ENCODE peak calls at places on chromosome 20, in eight cellular contexts. F is myocyte, B is NCI-H1105, C is foreskin fibroblast, V is H54, X is upper lobe of right lung, Q is NCI-H1092 treated with DMSO at 0.1 percent for 48 hours, D is ACHN. S is an unnamed sample.

GRCh38 chr20:25587536-25587935 is 2.2 kb upstream of the NINL start:
- DNase-seq in F (no peak), B (no peak), C (peak; percentile 10), V (no peak), X (no peak), Q (no peak), D (no peak), S (no peak)

GRCh38 chr20:47181056-47181862 is 175.2 kb downstream of the ZMYND8 start:
- DNase-seq in F (peak; percentile 39), B (no peak), C (peak; percentile 73), V (peak; percentile 78), X (no peak), Q (no peak), D (peak; percentile 70), S (peak; percentile 80)

GRCh38 chr20:45187693-45188092 is 13.0 kb downstream of the PI3 start:
- DNase-seq in F (no peak), B (no peak), C (no peak), V (no peak), X (no peak), Q (no peak), D (no peak), S (no peak)

GRCh38 chr20:61295726-61296628 is 43.9 kb downstream of the CDH4 start:
- DNase-seq in F (peak; percentile 27), B (no peak), C (no peak), V (peak; percentile 78), X (no peak), Q (no peak), D (no peak), S (no peak)

GRCh38 chr20:26354521-26354920 is 657.9 kb upstream of the ZNF337 start:
- DNase-seq in F (no peak), B (no peak), C (no peak), V (no peak), X (no peak), Q (no peak), D (no peak), S (no peak)

GRCh38 chr20:6265204-6265904 is 142.5 kb upstream of the FERMT1 start:
- DNase-seq in F (peak; percentile 12), B (peak; percentile 25), C (peak; percentile 4), V (no peak), X (no peak), Q (peak; percentile 49), D (peak; percentile 53), S (peak; percentile 71)

GRCh38 chr20:2086177-2086979 is 15.2 kb upstream of the STK35 start:
- DNase-seq in F (peak; percentile 5), B (no peak), C (no peak), V (no peak), X (no peak), Q (no peak), D (no peak), S (no peak)

GRCh38 chr20:52152921-52153320 is 38.7 kb downstream of the ZFP64 start:
- DNase-seq in F (no peak), B (no peak), C (no peak), V (no peak), X (no peak), Q (no peak), D (no peak), S (no peak)

GRCh38 chr20:1887321-1887720 is 7.9 kb upstream of the SIRPA start:
- DNase-seq in F (peak; percentile 71), B (no peak), C (no peak), V (no peak), X (no peak), Q (no peak), D (no peak), S (no peak)

GRCh38 chr20:50339196-50339901 is 148.7 kb downstream of the CEBPB start:
- DNase-seq in F (peak; percentile 86), B (no peak), C (peak; percentile 63), V (peak; percentile 70), X (no peak), Q (no peak), D (no peak), S (no peak)

GRCh38 chr20:3655032-3655405 is 8.2 kb downstream of the GFRA4 start:
- DNase-seq in F (no peak), B (no peak), C (no peak), V (no peak), X (no peak), Q (no peak), D (no peak), S (no peak)

GRCh38 chr20:3414122-3414521 is 6.7 kb upstream of the DNAAF9 start:
- DNase-seq in F (no peak), B (no peak), C (no peak), V (no peak), X (no peak), Q (no peak), D (no peak), S (no peak)

GRCh38 chr20:45308078-45308778 is at the start of gene MATN4:
- DNase-seq in F (no peak), B (peak; percentile 70), C (no peak), V (no peak), X (peak; percentile 82), Q (peak; percentile 31), D (no peak), S (no peak)

GRCh38 chr20:14219801-14220461 is 117.5 kb downstream of the FLRT3 start:
- DNase-seq in F (peak; percentile 31), B (no peak), C (no peak), V (no peak), X (peak; percentile 37), Q (no peak), D (no peak), S (no peak)

GRCh38 chr20:62918137-62918536 is 8.2 kb downstream of the DIDO1 start:
- DNase-seq in F (no peak), B (no peak), C (no peak), V (no peak), X (no peak), Q (no peak), D (no peak), S (no peak)

GRCh38 chr20:47515843-47516242 is 14.2 kb downstream of the NCOA3 start:
- DNase-seq in F (no peak), B (no peak), C (no peak), V (no peak), X (no peak), Q (no peak), D (no peak), S (no peak)

GRCh38 chr20:58461104-58461503 is 54.1 kb downstream of the APCDD1L start:
- DNase-seq in F (no peak), B (no peak), C (no peak), V (no peak), X (no peak), Q (no peak), D (no peak), S (no peak)

GRCh38 chr20:39029324-39029820 is 67.2 kb downstream of the DHX35 start:
- DNase-seq in F (no peak), B (no peak), C (no peak), V (no peak), X (no peak), Q (no peak), D (no peak), S (no peak)

GRCh38 chr20:62944746-62945145 is 6.8 kb downstream of the GID8 start:
- DNase-seq in F (no peak), B (no peak), C (no peak), V (no peak), X (peak; percentile 5), Q (no peak), D (no peak), S (no peak)

GRCh38 chr20:48897298-48898044 is 24.0 kb upstream of the ARFGEF2 start:
- DNase-seq in F (peak; percentile 85), B (no peak), C (peak; percentile 66), V (peak; percentile 49), X (no peak), Q (no peak), D (peak; percentile 88), S (peak; percentile 40)

GRCh38 chr20:35506872-35507638 is 22.4 kb downstream of the C20orf173 start:
- DNase-seq in F (peak; percentile 20), B (no peak), C (no peak), V (peak; percentile 43), X (no peak), Q (no peak), D (no peak), S (no peak)

GRCh38 chr20:18188446-18188845 is 50.8 kb downstream of the KAT14 start:
- DNase-seq in F (peak; percentile 69), B (no peak), C (no peak), V (no peak), X (no peak), Q (no peak), D (no peak), S (no peak)

GRCh38 chr20:18405826-18406225 is 61.0 kb downstream of the DZANK1 start:
- DNase-seq in F (no peak), B (no peak), C (no peak), V (no peak), X (no peak), Q (no peak), D (no peak), S (no peak)

GRCh38 chr20:825710-826421 is 7.6 kb upstream of the FAM110A start:
- DNase-seq in F (peak; percentile 95), B (no peak), C (no peak), V (no peak), X (peak; percentile 29), Q (no peak), D (no peak), S (peak; percentile 24)